ENCODE peak calls at places on chromosomes 3 and 15, in eight cellular contexts. One of them, this sample, is unnamed.

GRCh38 chr3:174342941-174343431 is 516.1 kb upstream of the NAALADL2 start:
- DNase-seq in HCT116: no peak
- DNase-seq in SK-N-SH: no peak
- DNase-seq in GM23248: peak; percentile 53
- DNase-seq in MM.1S: no peak
- DNase-seq in PC-3: no peak
- DNase-seq in neural progenitor cell: no peak
- DNase-seq in OCI-LY7: no peak
- DNase-seq in this sample: no peak

GRCh38 chr3:39165518-39165917 is 12.1 kb upstream of the CSRNP1 start:
- DNase-seq in HCT116: no peak
- DNase-seq in SK-N-SH: no peak
- DNase-seq in GM23248: no peak
- DNase-seq in MM.1S: no peak
- DNase-seq in PC-3: no peak
- DNase-seq in neural progenitor cell: no peak
- DNase-seq in OCI-LY7: no peak
- DNase-seq in this sample: no peak

GRCh38 chr3:44814751-44815150 is 47.0 kb upstream of the TMEM42 start:
- DNase-seq in HCT116: no peak
- DNase-seq in SK-N-SH: no peak
- DNase-seq in GM23248: no peak
- DNase-seq in MM.1S: no peak
- DNase-seq in PC-3: no peak
- DNase-seq in neural progenitor cell: no peak
- DNase-seq in OCI-LY7: no peak
- DNase-seq in this sample: no peak

GRCh38 chr15:31486906-31487695 is 160.5 kb downstream of the KLF13 start:
- DNase-seq in HCT116: no peak
- DNase-seq in SK-N-SH: no peak
- DNase-seq in GM23248: no peak
- DNase-seq in MM.1S: no peak
- DNase-seq in PC-3: no peak
- DNase-seq in neural progenitor cell: no peak
- DNase-seq in OCI-LY7: no peak
- DNase-seq in this sample: no peak

GRCh38 chr3:190566043-190566933 is 52.4 kb downstream of the IL1RAP start:
- DNase-seq in HCT116: peak; percentile 98
- DNase-seq in SK-N-SH: peak; percentile 6
- DNase-seq in GM23248: peak; percentile 99
- DNase-seq in MM.1S: no peak
- DNase-seq in PC-3: peak; percentile 99
- DNase-seq in neural progenitor cell: no peak
- DNase-seq in OCI-LY7: no peak
- DNase-seq in this sample: peak; percentile 93

GRCh38 chr15:25727116-25727515 is 136.0 kb downstream of the ATP10A start:
- DNase-seq in HCT116: no peak
- DNase-seq in SK-N-SH: peak; percentile 4
- DNase-seq in GM23248: no peak
- DNase-seq in MM.1S: no peak
- DNase-seq in PC-3: no peak
- DNase-seq in neural progenitor cell: no peak
- DNase-seq in OCI-LY7: no peak
- DNase-seq in this sample: no peak

GRCh38 chr3:2106438-2106837 is 7.8 kb downstream of the CNTN4 start:
- DNase-seq in HCT116: no peak
- DNase-seq in SK-N-SH: no peak
- DNase-seq in GM23248: no peak
- DNase-seq in MM.1S: no peak
- DNase-seq in PC-3: no peak
- DNase-seq in neural progenitor cell: no peak
- DNase-seq in OCI-LY7: no peak
- DNase-seq in this sample: no peak

GRCh38 chr15:57286446-57287127 is 89.7 kb upstream of the CGNL1 start:
- DNase-seq in HCT116: no peak
- DNase-seq in SK-N-SH: no peak
- DNase-seq in GM23248: no peak
- DNase-seq in MM.1S: no peak
- DNase-seq in PC-3: no peak
- DNase-seq in neural progenitor cell: peak; percentile 52
- DNase-seq in OCI-LY7: no peak
- DNase-seq in this sample: no peak

GRCh38 chr3:178849220-178849910 is 222.2 kb downstream of the ZMAT3 start:
- DNase-seq in HCT116: no peak
- DNase-seq in SK-N-SH: no peak
- DNase-seq in GM23248: no peak
- DNase-seq in MM.1S: no peak
- DNase-seq in PC-3: no peak
- DNase-seq in neural progenitor cell: no peak
- DNase-seq in OCI-LY7: no peak
- DNase-seq in this sample: no peak

GRCh38 chr3:127814325-127814781 is 8.0 kb downstream of the MGLL start:
- DNase-seq in HCT116: no peak
- DNase-seq in SK-N-SH: no peak
- DNase-seq in GM23248: no peak
- DNase-seq in MM.1S: no peak
- DNase-seq in PC-3: no peak
- DNase-seq in neural progenitor cell: no peak
- DNase-seq in OCI-LY7: no peak
- DNase-seq in this sample: no peak

GRCh38 chr3:162704991-162705390 is 1208.4 kb downstream of the OTOL1 start:
- DNase-seq in HCT116: no peak
- DNase-seq in SK-N-SH: no peak
- DNase-seq in GM23248: peak; percentile 2
- DNase-seq in MM.1S: no peak
- DNase-seq in PC-3: no peak
- DNase-seq in neural progenitor cell: no peak
- DNase-seq in OCI-LY7: no peak
- DNase-seq in this sample: peak; percentile 28

GRCh38 chr15:41507820-41508290 is 5.8 kb downstream of the LTK start:
- DNase-seq in HCT116: no peak
- DNase-seq in SK-N-SH: no peak
- DNase-seq in GM23248: no peak
- DNase-seq in MM.1S: no peak
- DNase-seq in PC-3: peak; percentile 92
- DNase-seq in neural progenitor cell: no peak
- DNase-seq in OCI-LY7: no peak
- DNase-seq in this sample: no peak

GRCh38 chr3:11591401-11592266 is 52.1 kb downstream of the VGLL4 start:
- DNase-seq in HCT116: peak; percentile 62
- DNase-seq in SK-N-SH: no peak
- DNase-seq in GM23248: peak; percentile 87
- DNase-seq in MM.1S: no peak
- DNase-seq in PC-3: peak; percentile 50
- DNase-seq in neural progenitor cell: peak; percentile 96
- DNase-seq in OCI-LY7: no peak
- DNase-seq in this sample: peak; percentile 72

GRCh38 chr15:89138999-89139612 is 50.9 kb downstream of the ABHD2 start:
- DNase-seq in HCT116: no peak
- DNase-seq in SK-N-SH: no peak
- DNase-seq in GM23248: peak; percentile 32
- DNase-seq in MM.1S: no peak
- DNase-seq in PC-3: peak; percentile 27
- DNase-seq in neural progenitor cell: no peak
- DNase-seq in OCI-LY7: no peak
- DNase-seq in this sample: no peak

GRCh38 chr3:173799073-173799830 is 401.7 kb downstream of the NLGN1 start:
- DNase-seq in HCT116: no peak
- DNase-seq in SK-N-SH: no peak
- DNase-seq in GM23248: peak; percentile 14
- DNase-seq in MM.1S: no peak
- DNase-seq in PC-3: no peak
- DNase-seq in neural progenitor cell: no peak
- DNase-seq in OCI-LY7: no peak
- DNase-seq in this sample: no peak

GRCh38 chr3:172316758-172317157 is 131.5 kb downstream of the GHSR start:
- DNase-seq in HCT116: no peak
- DNase-seq in SK-N-SH: no peak
- DNase-seq in GM23248: no peak
- DNase-seq in MM.1S: no peak
- DNase-seq in PC-3: no peak
- DNase-seq in neural progenitor cell: no peak
- DNase-seq in OCI-LY7: no peak
- DNase-seq in this sample: no peak

GRCh38 chr3:133820129-133820528 is 14.5 kb downstream of the SRPRB start:
- DNase-seq in HCT116: no peak
- DNase-seq in SK-N-SH: no peak
- DNase-seq in GM23248: no peak
- DNase-seq in MM.1S: no peak
- DNase-seq in PC-3: no peak
- DNase-seq in neural progenitor cell: no peak
- DNase-seq in OCI-LY7: no peak
- DNase-seq in this sample: no peak

GRCh38 chr3:78430741-78431140 is 1337.1 kb downstream of the ROBO1 start:
- DNase-seq in HCT116: no peak
- DNase-seq in SK-N-SH: no peak
- DNase-seq in GM23248: no peak
- DNase-seq in MM.1S: no peak
- DNase-seq in PC-3: no peak
- DNase-seq in neural progenitor cell: no peak
- DNase-seq in OCI-LY7: no peak
- DNase-seq in this sample: no peak

DNA sequence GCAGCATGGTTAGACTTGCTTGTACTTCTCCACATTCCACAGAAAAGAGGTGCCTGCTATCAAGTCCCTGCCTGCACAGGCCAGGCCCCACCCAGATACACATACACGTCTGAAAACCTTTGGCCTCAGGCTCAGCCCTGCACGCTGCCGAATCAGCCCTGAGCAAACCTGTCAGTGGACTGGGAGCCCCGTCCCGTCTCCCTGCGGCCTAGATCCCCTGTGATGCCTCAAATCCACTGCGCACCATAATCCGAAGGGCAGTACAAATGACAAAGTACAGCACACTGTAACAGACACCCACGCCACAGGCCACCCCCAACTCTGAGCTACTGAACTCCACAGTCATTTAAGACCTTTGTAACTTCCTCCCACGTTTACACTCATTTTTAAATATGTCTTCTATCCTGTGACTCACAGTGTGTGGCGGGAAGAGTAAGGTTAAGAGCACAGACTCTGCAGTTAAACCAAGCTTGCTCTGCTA is 67.1 kb downstream of the MB21D2 start:
- DNase-seq in HCT116: no peak
- DNase-seq in SK-N-SH: no peak
- DNase-seq in GM23248: peak; percentile 86
- DNase-seq in MM.1S: no peak
- DNase-seq in PC-3: peak; percentile 94
- DNase-seq in neural progenitor cell: no peak
- DNase-seq in OCI-LY7: no peak
- DNase-seq in this sample: peak; percentile 83
- TF ChIP-seq EZH2phosphoT487 in HCT116: no peak
- TF ChIP-seq EZH2phosphoT487 in SK-N-SH: no peak
- TF ChIP-seq EZH2phosphoT487 in GM23248: no peak
- TF ChIP-seq EZH2phosphoT487 in MM.1S: no peak
- TF ChIP-seq EZH2phosphoT487 in PC-3: no peak
- TF ChIP-seq EZH2phosphoT487 in neural progenitor cell: no peak
- TF ChIP-seq EZH2phosphoT487 in OCI-LY7: no peak
- TF ChIP-seq EZH2phosphoT487 in this sample: no peak

GRCh38 chr3:73784647-73785420 is 160.1 kb upstream of the PDZRN3 start:
- DNase-seq in HCT116: no peak
- DNase-seq in SK-N-SH: peak; percentile 41
- DNase-seq in GM23248: peak; percentile 37
- DNase-seq in MM.1S: no peak
- DNase-seq in PC-3: no peak
- DNase-seq in neural progenitor cell: no peak
- DNase-seq in OCI-LY7: no peak
- DNase-seq in this sample: no peak

GRCh38 chr3:73787620-73788019 is 162.9 kb upstream of the PDZRN3 start:
- DNase-seq in HCT116: no peak
- DNase-seq in SK-N-SH: no peak
- DNase-seq in GM23248: peak; percentile 63
- DNase-seq in MM.1S: no peak
- DNase-seq in PC-3: no peak
- DNase-seq in neural progenitor cell: no peak
- DNase-seq in OCI-LY7: no peak
- DNase-seq in this sample: no peak

GRCh38 chr3:73781536-73781935 is 156.8 kb upstream of the PDZRN3 start:
- DNase-seq in HCT116: no peak
- DNase-seq in SK-N-SH: no peak
- DNase-seq in GM23248: no peak
- DNase-seq in MM.1S: no peak
- DNase-seq in PC-3: no peak
- DNase-seq in neural progenitor cell: no peak
- DNase-seq in OCI-LY7: no peak
- DNase-seq in this sample: no peak

GRCh38 chr3:73783811-73784210 is 159.1 kb upstream of the PDZRN3 start:
- DNase-seq in HCT116: no peak
- DNase-seq in SK-N-SH: no peak
- DNase-seq in GM23248: no peak
- DNase-seq in MM.1S: no peak
- DNase-seq in PC-3: no peak
- DNase-seq in neural progenitor cell: no peak
- DNase-seq in OCI-LY7: no peak
- DNase-seq in this sample: no peak

GRCh38 chr3:73786346-73786807 is 161.6 kb upstream of the PDZRN3 start:
- DNase-seq in HCT116: no peak
- DNase-seq in SK-N-SH: no peak
- DNase-seq in GM23248: peak; percentile 95
- DNase-seq in MM.1S: no peak
- DNase-seq in PC-3: peak; percentile 1
- DNase-seq in neural progenitor cell: no peak
- DNase-seq in OCI-LY7: no peak
- DNase-seq in this sample: peak; percentile 35
- TF ChIP-seq EZH2phosphoT487 in HCT116: no peak
- TF ChIP-seq EZH2phosphoT487 in SK-N-SH: no peak
- TF ChIP-seq EZH2phosphoT487 in GM23248: peak; percentile 79
- TF ChIP-seq EZH2phosphoT487 in MM.1S: no peak
- TF ChIP-seq EZH2phosphoT487 in PC-3: no peak
- TF ChIP-seq EZH2phosphoT487 in neural progenitor cell: no peak
- TF ChIP-seq EZH2phosphoT487 in OCI-LY7: no peak
- TF ChIP-seq EZH2phosphoT487 in this sample: no peak

DNA sequence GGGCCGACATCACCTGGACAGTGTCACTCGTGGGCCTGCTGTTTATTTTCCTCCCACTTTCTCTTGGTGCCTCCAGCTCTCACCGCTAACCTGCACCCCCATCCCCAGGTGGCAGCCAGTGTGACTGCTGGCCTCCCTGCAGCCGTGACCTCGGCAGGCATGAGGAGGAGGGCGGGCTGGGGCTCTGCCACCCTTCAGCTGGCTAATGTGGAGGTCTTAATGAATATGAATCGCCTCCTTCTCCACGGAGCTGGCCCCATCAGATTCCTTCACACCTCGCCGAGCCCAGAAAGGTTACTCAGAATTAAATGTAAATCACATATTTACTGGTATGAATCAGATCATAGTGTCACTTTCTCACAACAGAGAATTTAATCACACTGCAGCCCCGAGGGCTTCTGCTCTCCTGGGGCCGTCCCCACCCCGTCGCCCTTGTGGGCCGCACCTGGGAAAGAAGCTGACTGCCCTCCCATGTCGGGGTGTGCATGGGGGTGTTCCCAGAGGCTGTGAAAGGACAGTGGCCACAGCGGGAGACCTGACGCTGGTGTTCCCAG is 171.1 kb upstream of the TLE3 start:
- DNase-seq in HCT116: no peak
- DNase-seq in SK-N-SH: no peak
- DNase-seq in GM23248: no peak
- DNase-seq in MM.1S: no peak
- DNase-seq in PC-3: no peak
- DNase-seq in neural progenitor cell: no peak
- DNase-seq in OCI-LY7: no peak
- DNase-seq in this sample: no peak
- TF ChIP-seq EZH2phosphoT487 in HCT116: no peak
- TF ChIP-seq EZH2phosphoT487 in SK-N-SH: no peak
- TF ChIP-seq EZH2phosphoT487 in GM23248: no peak
- TF ChIP-seq EZH2phosphoT487 in MM.1S: no peak
- TF ChIP-seq EZH2phosphoT487 in PC-3: no peak
- TF ChIP-seq EZH2phosphoT487 in neural progenitor cell: no peak
- TF ChIP-seq EZH2phosphoT487 in OCI-LY7: no peak
- TF ChIP-seq EZH2phosphoT487 in this sample: no peak

GRCh38 chr3:46884427-46884826 is 6.9 kb downstream of the PTH1R start:
- DNase-seq in HCT116: no peak
- DNase-seq in SK-N-SH: no peak
- DNase-seq in GM23248: no peak
- DNase-seq in MM.1S: no peak
- DNase-seq in PC-3: no peak
- DNase-seq in neural progenitor cell: no peak
- DNase-seq in OCI-LY7: no peak
- DNase-seq in this sample: no peak
- TF ChIP-seq EZH2phosphoT487 in HCT116: no peak
- TF ChIP-seq EZH2phosphoT487 in SK-N-SH: no peak
- TF ChIP-seq EZH2phosphoT487 in GM23248: no peak
- TF ChIP-seq EZH2phosphoT487 in MM.1S: no peak
- TF ChIP-seq EZH2phosphoT487 in PC-3: no peak
- TF ChIP-seq EZH2phosphoT487 in neural progenitor cell: no peak
- TF ChIP-seq EZH2phosphoT487 in OCI-LY7: no peak
- TF ChIP-seq EZH2phosphoT487 in this sample: no peak